ENCODE peak calls at places on chromosomes 5 and 9, in four cellular contexts. One of them, this sample, is unnamed.

GRCh38 chr9:134325096-134325812 is 1.0 kb upstream of the RXRA start:
- DNase-seq in AG08396: peak; percentile 82
- DNase-seq in heart right ventricle: peak; percentile 63
- DNase-seq in MV-4-11: peak; percentile 35
- DNase-seq in this sample: peak; percentile 32

GRCh38 chr9:136882109-136882946 is 4.0 kb upstream of the TRAF2 start:
- DNase-seq in AG08396: peak; percentile 85
- DNase-seq in heart right ventricle: peak; percentile 42
- DNase-seq in MV-4-11: peak; percentile 62
- DNase-seq in this sample: peak; percentile 81

GRCh38 chr5:124906339-124907097 is 160.1 kb upstream of the ZNF608 start:
- DNase-seq in MV-4-11: peak; percentile 71
- DNase-seq in AG08396: peak; percentile 58
- DNase-seq in heart right ventricle: peak; percentile 55
- DNase-seq in this sample: no peak

GRCh38 chr5:5188377-5189020 is 48.4 kb downstream of the ADAMTS16 start:
- DNase-seq in MV-4-11: no peak
- DNase-seq in heart right ventricle: no peak
- DNase-seq in AG08396: no peak
- DNase-seq in this sample: no peak

GRCh38 chr5:38660194-38660668 is 103.8 kb upstream of the LIFR start:
- DNase-seq in heart right ventricle: peak; percentile 18
- DNase-seq in MV-4-11: no peak
- DNase-seq in AG08396: no peak
- DNase-seq in this sample: peak; percentile 96

GRCh38 chr9:134659688-134660131 is 18.1 kb downstream of the COL5A1 start:
- DNase-seq in MV-4-11: no peak
- DNase-seq in heart right ventricle: no peak
- DNase-seq in AG08396: no peak
- DNase-seq in this sample: no peak

GRCh38 chr5:73821003-73821402 is 195.0 kb downstream of the ARHGEF28 start:
- DNase-seq in heart right ventricle: no peak
- DNase-seq in MV-4-11: no peak
- DNase-seq in AG08396: no peak
- DNase-seq in this sample: no peak

GRCh38 chr5:118980017-118980416 is 8.3 kb downstream of the DTWD2 start:
- DNase-seq in MV-4-11: no peak
- DNase-seq in AG08396: no peak
- DNase-seq in heart right ventricle: no peak
- DNase-seq in this sample: no peak